ENCODE peak calls at places on chromosomes 6 and 20, in ten cellular contexts. G, E, D, V, H, B, Z, M, F and P are unnamed samples.

GRCh38 chr6:33420493-33421343 is 853 bp downstream of the SYNGAP1 start:
- DNase-seq in G (no peak), M (no peak), H (peak), V (no peak), E (no peak), F (no peak), B (no peak), Z (no peak), D (no peak), P (no peak)

GRCh38 chr6:112251170-112251945 is 3.0 kb downstream of the LAMA4 start:
- DNase-seq in D (no peak), Z (no peak), E (peak), G (peak), M (no peak), F (peak), B (peak), H (peak), V (no peak), P (no peak)

GRCh38 chr6:46128476-46128875 is 1.3 kb upstream of the ENPP4 start:
- DNase-seq in F (no peak), E (no peak), H (no peak), D (no peak), G (no peak), Z (no peak), M (no peak), V (no peak), B (no peak), P (no peak)

GRCh38 chr20:46512943-46513844 is at the start of gene ZNF334:
- DNase-seq in M (peak), H (peak), G (peak), E (peak), V (peak), F (peak), Z (peak), D (peak), B (peak), P (no peak)

GRCh38 chr6:148530394-148530923 is 187.8 kb downstream of the SASH1 start:
- DNase-seq in B (no peak), D (no peak), Z (no peak), E (peak), M (no peak), G (no peak), F (peak), H (peak), V (no peak), P (peak)

GRCh38 chr6:48916523-48917050 is 546.5 kb downstream of the MMUT start:
- DNase-seq in E (no peak), B (no peak), H (no peak), Z (no peak), F (no peak), G (no peak), D (no peak), M (no peak), V (no peak), P (peak)

GRCh38 chr6:154532426-154532825 is 21.9 kb upstream of the CNKSR3 start:
- DNase-seq in E (no peak), D (no peak), H (no peak), F (no peak), Z (no peak), B (no peak), V (no peak), G (no peak), M (no peak), P (no peak)

GRCh38 chr6:169046483-169047192 is 207.0 kb downstream of the THBS2 start:
- DNase-seq in H (no peak), V (no peak), D (no peak), F (peak), E (peak), M (no peak), G (peak), B (no peak), Z (no peak), P (no peak)

GRCh38 chr6:126188271-126188909 is 151.5 kb upstream of the CENPW start:
- DNase-seq in H (peak), B (no peak), Z (no peak), M (no peak), D (no peak), G (no peak), E (peak), V (no peak), F (peak), P (no peak)

GRCh38 chr6:39684790-39685485 is 40.3 kb downstream of the KIF6 start:
- DNase-seq in V (no peak), D (no peak), E (peak), Z (no peak), G (no peak), M (no peak), F (peak), B (no peak), H (no peak), P (no peak)

GRCh38 chr6:154386848-154387717 is 30.5 kb upstream of the IPCEF1 start:
- DNase-seq in M (no peak), B (no peak), G (no peak), Z (no peak), F (peak), H (peak), E (peak), V (no peak), D (no peak), P (peak)

GRCh38 chr6:78513856-78514255 is 353.5 kb upstream of the IRAK1BP1 start:
- DNase-seq in V (no peak), H (no peak), M (no peak), F (no peak), E (no peak), B (no peak), Z (no peak), D (no peak), G (no peak), P (no peak)

GRCh38 chr6:19438566-19439353 is 398.4 kb upstream of the ID4 start:
- DNase-seq in Z (no peak), F (no peak), D (no peak), B (no peak), E (no peak), H (no peak), V (no peak), G (peak), M (no peak), P (peak)

GRCh38 chr6:14671261-14671681 is 553.7 kb downstream of the CD83 start:
- DNase-seq in H (peak), V (peak), F (peak), Z (no peak), M (no peak), B (no peak), D (peak), G (peak), E (peak), P (no peak)

GRCh38 chr20:8943638-8944037 is 125.2 kb upstream of the PLCB4 start:
- DNase-seq in Z (no peak), H (no peak), M (no peak), G (no peak), D (no peak), B (no peak), F (no peak), E (no peak), V (no peak), P (no peak)

GRCh38 chr6:38113810-38114577 is 294.5 kb downstream of the ZFAND3 start:
- DNase-seq in D (no peak), F (peak), B (no peak), V (no peak), Z (no peak), H (no peak), G (no peak), M (no peak), E (no peak), P (no peak)

GRCh38 chr20:39103732-39104131 is 141.6 kb downstream of the DHX35 start:
- DNase-seq in M (no peak), F (no peak), Z (no peak), V (no peak), H (peak), B (no peak), D (no peak), G (no peak), E (peak), P (no peak)
- TF ChIP-seq CTCF in M (no peak), F (no peak), Z (no peak), V (no peak), H (peak), B (no peak), D (no peak), G (no peak), E (no peak), P (no peak)

DNA sequence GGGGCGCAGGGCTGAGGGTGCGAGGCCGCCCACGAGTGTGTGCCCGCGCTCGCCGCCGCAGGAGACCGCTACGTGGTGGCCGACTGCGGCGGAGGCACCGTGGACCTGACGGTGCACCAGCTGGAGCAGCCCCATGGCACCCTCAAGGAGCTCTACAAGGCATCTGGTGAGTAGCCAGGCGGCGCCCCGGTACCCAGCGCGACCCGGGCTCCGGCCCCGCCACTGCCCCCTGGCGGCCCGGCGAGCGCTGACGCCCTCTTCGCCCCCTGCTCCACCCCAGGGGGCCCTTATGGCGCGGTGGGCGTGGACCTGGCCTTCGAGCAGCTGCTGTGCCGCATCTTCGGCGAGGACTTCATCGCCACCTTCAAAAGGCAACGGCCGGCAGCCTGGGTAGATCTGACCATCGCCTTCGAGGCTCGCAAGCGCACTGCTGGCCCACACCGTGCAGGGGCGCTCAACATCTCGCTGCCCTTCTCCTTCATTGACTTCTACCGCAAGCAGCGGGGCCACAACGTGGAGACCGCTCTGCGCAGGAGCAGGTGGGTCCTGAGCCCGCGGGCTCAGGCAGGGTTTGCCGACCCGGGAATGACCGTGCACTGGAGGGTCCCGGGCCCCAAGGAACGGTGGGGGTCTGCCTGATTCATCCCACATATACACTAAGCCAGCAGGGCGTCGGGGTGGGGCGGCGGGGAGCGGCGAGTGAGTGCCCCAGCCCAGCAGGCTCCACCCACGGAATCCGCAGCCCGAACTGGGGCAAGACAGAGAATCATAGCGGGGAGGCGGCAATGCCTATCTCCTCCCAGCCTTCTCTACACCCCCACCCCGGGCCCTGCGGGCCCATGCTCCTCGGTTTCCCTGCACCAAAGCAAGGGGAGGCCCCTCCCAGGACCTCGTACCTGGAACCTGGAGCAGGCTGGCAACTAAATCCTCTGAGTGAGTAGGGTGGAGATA is 17.5 kb downstream of the HSPA12B start:
- DNase-seq in H (peak), B (no peak), E (peak), F (no peak), M (no peak), G (peak), Z (peak), V (peak), D (no peak), P (no peak)
- H3K4me3 ChIP-seq in H (no peak), B (no peak), E (no peak), F (no peak), M (no peak), G (no peak), Z (no peak), V (no peak), D (no peak), P (no peak)

DNA sequence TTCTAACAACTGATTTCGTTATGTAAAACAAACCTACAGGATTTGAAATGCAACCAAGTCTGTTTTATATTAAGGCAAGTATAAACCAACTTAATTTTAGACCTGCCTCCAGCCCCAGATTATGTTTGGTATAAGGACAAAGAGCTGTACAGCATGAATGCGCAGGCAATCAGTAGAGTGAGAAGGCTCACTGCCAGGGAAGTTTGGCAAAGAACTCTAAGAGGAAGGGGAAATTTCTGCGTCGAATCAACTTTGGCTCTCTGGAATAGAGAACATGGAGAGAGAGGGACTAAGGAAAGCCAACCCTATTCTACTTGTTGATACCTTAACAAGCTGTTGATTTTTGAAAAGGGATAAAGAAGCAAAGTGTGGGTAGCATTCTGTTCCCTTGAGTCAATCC is 96.9 kb upstream of the FOXO3 start:
- DNase-seq in D (no peak), F (no peak), Z (no peak), M (no peak), V (peak), E (peak), B (no peak), H (peak), G (peak), P (no peak)
- TF ChIP-seq CTCF in D (no peak), F (no peak), Z (no peak), M (no peak), V (no peak), E (no peak), B (no peak), H (no peak), G (no peak), P (no peak)

GRCh38 chr20:63737690-63737939 is 1.2 kb downstream of the LIME1 start:
- DNase-seq in G (no peak), V (no peak), E (no peak), B (no peak), F (no peak), D (no peak), H (no peak), Z (no peak), M (no peak), P (no peak)
- H3K4me3 ChIP-seq in G (no peak), V (peak), E (no peak), B (peak), F (no peak), D (peak), H (no peak), Z (peak), M (peak), P (no peak)

GRCh38 chr6:12075067-12075563 is 63.0 kb downstream of the HIVEP1 start:
- DNase-seq in Z (no peak), B (no peak), V (no peak), E (no peak), M (no peak), F (no peak), H (peak), D (no peak), G (no peak), P (no peak)
- TF ChIP-seq CTCF in Z (peak), B (peak), V (peak), E (peak), M (peak), F (peak), H (peak), D (no peak), G (no peak), P (peak)

DNA sequence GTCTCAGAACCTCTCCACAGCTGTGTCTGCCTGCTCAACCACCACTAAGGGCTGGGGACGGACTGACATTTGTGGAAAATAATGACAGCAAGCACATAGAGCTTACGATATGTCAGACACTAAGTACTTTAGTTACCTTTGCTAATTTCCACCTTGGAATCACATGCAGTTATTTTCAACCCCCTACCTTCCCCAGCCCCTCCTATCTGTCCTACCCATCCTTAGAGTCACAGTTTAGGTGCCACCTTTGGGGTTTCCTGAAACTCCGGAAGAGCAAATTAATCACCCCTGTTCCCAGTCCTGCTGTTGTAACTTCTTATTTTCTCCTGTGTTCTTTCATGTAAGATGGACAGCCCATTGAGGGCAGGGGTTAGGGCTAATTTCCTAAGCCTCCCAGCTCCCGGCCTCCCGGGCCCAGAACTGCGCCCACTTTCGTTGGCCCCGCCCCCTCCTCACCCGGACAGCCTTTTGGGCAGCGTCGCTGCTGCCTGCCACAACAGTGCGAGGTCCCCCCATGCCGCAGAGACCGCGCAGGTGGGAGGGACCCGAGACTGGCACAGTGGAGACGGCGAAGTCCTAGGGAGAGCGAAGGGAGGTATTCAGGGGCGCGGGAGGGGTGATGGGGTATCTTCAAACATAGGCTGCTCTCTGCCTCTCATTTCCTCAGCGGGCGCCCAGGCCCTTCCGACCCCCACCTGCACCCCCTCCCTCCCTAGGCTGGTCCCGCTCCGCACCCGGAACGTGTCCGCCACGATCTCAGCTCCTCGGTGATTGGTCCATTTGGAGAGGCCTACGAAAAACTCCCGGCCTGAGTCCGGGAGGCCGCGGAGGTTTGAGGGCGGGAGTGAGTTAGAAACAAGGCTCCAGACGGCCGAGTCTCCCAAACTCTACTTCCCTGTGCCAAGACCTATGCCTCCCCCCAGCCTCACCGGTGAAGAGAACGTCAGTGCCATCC is 1.1 kb downstream of the DDAH2 start:
- DNase-seq in Z (no peak), H (no peak), E (no peak), G (peak), B (no peak), D (no peak), M (no peak), F (no peak), V (no peak), P (no peak)
- H3K4me3 ChIP-seq in Z (peak), H (peak), E (peak), G (peak), B (peak), D (peak), M (peak), F (peak), V (peak), P (no peak)

GRCh38 chr6:30845183-30845582 is 39.1 kb upstream of the DDR1 start:
- DNase-seq in V (no peak), M (no peak), E (no peak), Z (no peak), B (no peak), H (no peak), D (no peak), F (no peak), G (no peak), P (no peak)

GRCh38 chr6:30842754-30843610 is 41.3 kb upstream of the DDR1 start:
- DNase-seq in M (no peak), B (no peak), H (peak), G (peak), F (no peak), D (no peak), V (no peak), Z (no peak), E (peak), P (no peak)

GRCh38 chr6:30841644-30842504 is 42.4 kb upstream of the DDR1 start:
- DNase-seq in E (peak), M (no peak), B (no peak), D (no peak), Z (no peak), V (peak), F (peak), G (no peak), H (peak), P (no peak)

GRCh38 chr6:30843611-30843998 is 40.7 kb upstream of the DDR1 start:
- DNase-seq in D (no peak), F (no peak), B (no peak), Z (no peak), H (no peak), E (no peak), M (no peak), V (no peak), G (no peak), P (no peak)

DNA sequence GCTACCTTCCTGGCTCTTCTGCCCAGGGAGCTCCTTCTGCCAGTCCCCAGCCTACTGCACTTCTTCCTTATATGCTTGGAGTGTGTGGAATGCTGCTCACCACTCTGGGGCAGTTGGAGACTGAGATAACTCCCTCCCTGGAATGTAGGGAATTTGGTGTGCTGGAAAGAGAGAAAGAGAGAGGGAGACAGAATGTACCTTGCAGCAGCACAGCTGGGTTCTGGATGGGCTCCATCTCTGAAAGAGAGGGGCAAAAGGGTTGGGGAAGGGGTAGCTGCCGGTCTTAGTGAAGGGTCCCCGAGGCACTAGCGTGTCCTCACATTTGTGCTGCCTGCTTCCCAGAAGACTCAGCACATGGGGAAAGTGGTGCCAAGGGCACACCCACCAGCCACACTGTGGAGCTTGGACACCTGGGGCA is 40.2 kb upstream of the DDR1 start:
- DNase-seq in Z (no peak), F (peak), H (peak), V (no peak), D (no peak), G (peak), E (peak), B (no peak), M (no peak), P (no peak)
- TF ChIP-seq CTCF in Z (no peak), F (no peak), H (no peak), V (no peak), D (no peak), G (no peak), E (no peak), B (no peak), M (no peak), P (no peak)